ENCODE peak calls at places on chromosome 15, in five cellular contexts. One of them, this sample, is unnamed.

GRCh38 chr15:48602358-48603122 is 43.0 kb downstream of the FBN1 start:
- DNase-seq in iPS-NIHi11: no peak
- DNase-seq in activated gamma-delta T cell treated with Interleukin-2 at 50 U/mL for 16 hours: no peak
- DNase-seq in MG63: no peak
- DNase-seq in spleen: no peak
- DNase-seq in this sample: no peak

GRCh38 chr15:69578792-69579587 is 126.4 kb downstream of the RPLP1 start:
- DNase-seq in iPS-NIHi11: no peak
- DNase-seq in activated gamma-delta T cell treated with Interleukin-2 at 50 U/mL for 16 hours: peak
- DNase-seq in MG63: peak
- DNase-seq in spleen: peak
- DNase-seq in this sample: no peak

GRCh38 chr15:85314653-85315052 is 65.8 kb upstream of the AKAP13 start:
- DNase-seq in iPS-NIHi11: no peak
- DNase-seq in activated gamma-delta T cell treated with Interleukin-2 at 50 U/mL for 16 hours: no peak
- DNase-seq in MG63: no peak
- DNase-seq in spleen: no peak
- DNase-seq in this sample: no peak

GRCh38 chr15:77527164-77527778 is 105.4 kb downstream of the LINGO1 start:
- DNase-seq in iPS-NIHi11: peak
- DNase-seq in activated gamma-delta T cell treated with Interleukin-2 at 50 U/mL for 16 hours: no peak
- DNase-seq in MG63: peak
- DNase-seq in spleen: peak
- DNase-seq in this sample: no peak

GRCh38 chr15:40942337-40942854 is 10.9 kb upstream of the CHAC1 start:
- DNase-seq in iPS-NIHi11: no peak
- DNase-seq in activated gamma-delta T cell treated with Interleukin-2 at 50 U/mL for 16 hours: no peak
- DNase-seq in MG63: no peak
- DNase-seq in spleen: no peak
- DNase-seq in this sample: no peak

GRCh38 chr15:78012643-78013077 is 64.9 kb downstream of the TBC1D2B start:
- DNase-seq in iPS-NIHi11: no peak
- DNase-seq in activated gamma-delta T cell treated with Interleukin-2 at 50 U/mL for 16 hours: no peak
- DNase-seq in MG63: no peak
- DNase-seq in spleen: no peak
- DNase-seq in this sample: no peak

GRCh38 chr15:82986442-82986780 is 401 bp downstream of the RAMAC start:
- DNase-seq in iPS-NIHi11: peak
- DNase-seq in activated gamma-delta T cell treated with Interleukin-2 at 50 U/mL for 16 hours: no peak
- DNase-seq in MG63: no peak
- DNase-seq in spleen: no peak
- DNase-seq in this sample: no peak

GRCh38 chr15:60137711-60138396 is 133.7 kb downstream of the FOXB1 start:
- DNase-seq in iPS-NIHi11: no peak
- DNase-seq in activated gamma-delta T cell treated with Interleukin-2 at 50 U/mL for 16 hours: no peak
- DNase-seq in MG63: no peak
- DNase-seq in spleen: no peak
- DNase-seq in this sample: no peak

GRCh38 chr15:49145651-49146609 is 9.5 kb downstream of the COPS2 start:
- DNase-seq in iPS-NIHi11: peak
- DNase-seq in activated gamma-delta T cell treated with Interleukin-2 at 50 U/mL for 16 hours: peak
- DNase-seq in MG63: peak
- DNase-seq in spleen: no peak
- DNase-seq in this sample: no peak

GRCh38 chr15:81160312-81161214 is 26.5 kb downstream of the CFAP161 start:
- DNase-seq in iPS-NIHi11: no peak
- DNase-seq in activated gamma-delta T cell treated with Interleukin-2 at 50 U/mL for 16 hours: no peak
- DNase-seq in MG63: peak
- DNase-seq in spleen: no peak
- DNase-seq in this sample: no peak

GRCh38 chr15:85379403-85380131 is 836 bp upstream of the AKAP13 start:
- DNase-seq in iPS-NIHi11: no peak
- DNase-seq in activated gamma-delta T cell treated with Interleukin-2 at 50 U/mL for 16 hours: peak
- DNase-seq in MG63: no peak
- DNase-seq in spleen: no peak
- DNase-seq in this sample: no peak

GRCh38 chr15:41934843-41935242 is 37.5 kb downstream of the EHD4 start:
- DNase-seq in iPS-NIHi11: peak
- DNase-seq in activated gamma-delta T cell treated with Interleukin-2 at 50 U/mL for 16 hours: peak
- DNase-seq in MG63: peak
- DNase-seq in spleen: peak
- DNase-seq in this sample: peak

GRCh38 chr15:100172356-100173024 is 169.3 kb downstream of the ADAMTS17 start:
- DNase-seq in iPS-NIHi11: no peak
- DNase-seq in activated gamma-delta T cell treated with Interleukin-2 at 50 U/mL for 16 hours: no peak
- DNase-seq in MG63: no peak
- DNase-seq in spleen: no peak
- DNase-seq in this sample: no peak

GRCh38 chr15:57053470-57053869 is 135.0 kb downstream of the TCF12 start:
- DNase-seq in iPS-NIHi11: no peak
- DNase-seq in activated gamma-delta T cell treated with Interleukin-2 at 50 U/mL for 16 hours: no peak
- DNase-seq in MG63: no peak
- DNase-seq in spleen: no peak
- DNase-seq in this sample: no peak

GRCh38 chr15:56910801-56911200 is 7.6 kb upstream of the TCF12 start:
- DNase-seq in iPS-NIHi11: no peak
- DNase-seq in activated gamma-delta T cell treated with Interleukin-2 at 50 U/mL for 16 hours: no peak
- DNase-seq in MG63: no peak
- DNase-seq in spleen: no peak
- DNase-seq in this sample: no peak

GRCh38 chr15:63426552-63426951 is 44.9 kb upstream of the CA12 start:
- DNase-seq in iPS-NIHi11: no peak
- DNase-seq in activated gamma-delta T cell treated with Interleukin-2 at 50 U/mL for 16 hours: no peak
- DNase-seq in MG63: no peak
- DNase-seq in spleen: no peak
- DNase-seq in this sample: no peak

GRCh38 chr15:65916664-65917406 is 47.5 kb downstream of the RAB11A start:
- DNase-seq in iPS-NIHi11: peak
- DNase-seq in activated gamma-delta T cell treated with Interleukin-2 at 50 U/mL for 16 hours: no peak
- DNase-seq in MG63: peak
- DNase-seq in spleen: peak
- DNase-seq in this sample: no peak

GRCh38 chr15:98823012-98823458 is 174.7 kb downstream of the IGF1R start:
- DNase-seq in iPS-NIHi11: peak
- DNase-seq in activated gamma-delta T cell treated with Interleukin-2 at 50 U/mL for 16 hours: no peak
- DNase-seq in MG63: peak
- DNase-seq in spleen: no peak
- DNase-seq in this sample: no peak

GRCh38 chr15:93929375-93930094 is 301.8 kb upstream of the MCTP2 start:
- DNase-seq in iPS-NIHi11: peak
- DNase-seq in activated gamma-delta T cell treated with Interleukin-2 at 50 U/mL for 16 hours: no peak
- DNase-seq in MG63: peak
- DNase-seq in spleen: no peak
- DNase-seq in this sample: no peak

GRCh38 chr15:66651913-66652642 is 50.0 kb upstream of the SMAD6 start:
- DNase-seq in iPS-NIHi11: no peak
- DNase-seq in activated gamma-delta T cell treated with Interleukin-2 at 50 U/mL for 16 hours: no peak
- DNase-seq in MG63: no peak
- DNase-seq in spleen: no peak
- DNase-seq in this sample: no peak

GRCh38 chr15:33022629-33023028 is 171.9 kb downstream of the FMN1 start:
- DNase-seq in iPS-NIHi11: peak
- DNase-seq in activated gamma-delta T cell treated with Interleukin-2 at 50 U/mL for 16 hours: no peak
- DNase-seq in MG63: peak
- DNase-seq in spleen: no peak
- DNase-seq in this sample: no peak

GRCh38 chr15:48366574-48367312 is 35.5 kb downstream of the DUT start:
- DNase-seq in iPS-NIHi11: no peak
- DNase-seq in activated gamma-delta T cell treated with Interleukin-2 at 50 U/mL for 16 hours: no peak
- DNase-seq in MG63: no peak
- DNase-seq in spleen: no peak
- DNase-seq in this sample: no peak

GRCh38 chr15:52261498-52262242 is 33.9 kb downstream of the MYO5C start:
- DNase-seq in iPS-NIHi11: peak
- DNase-seq in activated gamma-delta T cell treated with Interleukin-2 at 50 U/mL for 16 hours: peak
- DNase-seq in MG63: peak
- DNase-seq in spleen: peak
- DNase-seq in this sample: peak

GRCh38 chr15:41429003-41429890 is 12.4 kb downstream of the RTF1 start:
- DNase-seq in iPS-NIHi11: no peak
- DNase-seq in activated gamma-delta T cell treated with Interleukin-2 at 50 U/mL for 16 hours: no peak
- DNase-seq in MG63: no peak
- DNase-seq in spleen: no peak
- DNase-seq in this sample: no peak

GRCh38 chr15:44713006-44713966 is 2.0 kb downstream of the B2M start:
- DNase-seq in iPS-NIHi11: no peak
- DNase-seq in activated gamma-delta T cell treated with Interleukin-2 at 50 U/mL for 16 hours: no peak
- DNase-seq in MG63: no peak
- DNase-seq in spleen: no peak
- DNase-seq in this sample: no peak

GRCh38 chr15:91706366-91707032 is 147.0 kb upstream of the SLCO3A1 start:
- DNase-seq in iPS-NIHi11: peak
- DNase-seq in activated gamma-delta T cell treated with Interleukin-2 at 50 U/mL for 16 hours: peak
- DNase-seq in MG63: peak
- DNase-seq in spleen: peak
- DNase-seq in this sample: peak

GRCh38 chr15:76058714-76059319 is 968 bp upstream of the TMEM266 start:
- DNase-seq in iPS-NIHi11: no peak
- DNase-seq in activated gamma-delta T cell treated with Interleukin-2 at 50 U/mL for 16 hours: no peak
- DNase-seq in MG63: peak
- DNase-seq in spleen: no peak
- DNase-seq in this sample: no peak

GRCh38 chr15:87764461-87765236 is 491.9 kb downstream of the NTRK3 start:
- DNase-seq in iPS-NIHi11: no peak
- DNase-seq in activated gamma-delta T cell treated with Interleukin-2 at 50 U/mL for 16 hours: no peak
- DNase-seq in MG63: peak
- DNase-seq in spleen: no peak
- DNase-seq in this sample: no peak

GRCh38 chr15:33031324-33031736 is 163.2 kb downstream of the FMN1 start:
- DNase-seq in iPS-NIHi11: no peak
- DNase-seq in activated gamma-delta T cell treated with Interleukin-2 at 50 U/mL for 16 hours: no peak
- DNase-seq in MG63: peak
- DNase-seq in spleen: no peak
- DNase-seq in this sample: no peak

This sample was measured in activated CD4-positive, CD25-positive, alpha-beta regulatory T cell.